ENCODE peak calls at places on chromosome 16, in ten cellular contexts. T is type B pancreatic cell, Q is cardiac fibroblast, K is SK-N-SH, J is esophagus squamous epithelium, M is bronchial epithelial cell, A is OCI-LY7, U is nephron progenitor cell, N is cardiac muscle cell, R is endothelial cell. C is an unnamed sample.

GRCh38 chr16:54194008-54194731 is 92.4 kb downstream of the IRX3 start:
- DNase-seq in T (no peak), Q (peak; percentile 76), K (no peak), J (no peak), M (peak; percentile 50), A (no peak), U (peak; percentile 34), N (peak; percentile 84), R (peak; percentile 10), C (no peak)

GRCh38 chr16:88633684-88634140 is 4.7 kb upstream of the IL17C start:
- DNase-seq in T (no peak), Q (peak; percentile 30), K (peak; percentile 60), J (no peak), M (peak; percentile 38), A (peak; percentile 55), U (peak; percentile 20), N (peak; percentile 28), R (peak; percentile 57), C (no peak)

GRCh38 chr16:51450913-51451312 is 299.8 kb upstream of the SALL1 start:
- DNase-seq in T (no peak), Q (no peak), K (no peak), J (no peak), M (no peak), A (no peak), U (no peak), N (no peak), R (no peak), C (no peak)

GRCh38 chr16:969508-970378 is 1.0 kb downstream of the LMF1 start:
- DNase-seq in T (peak; percentile 76), Q (peak; percentile 24), K (no peak), J (no peak), M (no peak), A (no peak), U (peak; percentile 60), N (peak; percentile 48), R (no peak), C (no peak)

GRCh38 chr16:69924777-69925191 is 26.4 kb upstream of the CLEC18A start:
- DNase-seq in T (no peak), Q (peak; percentile 90), K (no peak), J (no peak), M (peak; percentile 55), A (no peak), U (peak; percentile 12), N (peak; percentile 92), R (no peak), C (peak; percentile 26)

GRCh38 chr16:31087481-31087880 is 1.3 kb downstream of the PRSS53 start:
- DNase-seq in T (no peak), Q (no peak), K (no peak), J (no peak), M (no peak), A (no peak), U (no peak), N (no peak), R (no peak), C (no peak)

GRCh38 chr16:10321407-10322397 is 64.2 kb upstream of the ATF7IP2 start:
- DNase-seq in T (no peak), Q (no peak), K (no peak), J (no peak), M (no peak), A (no peak), U (no peak), N (no peak), R (no peak), C (no peak)

GRCh38 chr16:85416267-85417109 is 196.6 kb upstream of the GSE1 start:
- DNase-seq in T (no peak), Q (peak; percentile 16), K (peak; percentile 79), J (no peak), M (peak; percentile 42), A (peak; percentile 83), U (peak; percentile 68), N (peak; percentile 31), R (peak; percentile 68), C (no peak)

GRCh38 chr16:5005916-5006315 is 27.8 kb downstream of the NAGPA start:
- DNase-seq in T (no peak), Q (no peak), K (no peak), J (no peak), M (no peak), A (no peak), U (no peak), N (no peak), R (no peak), C (no peak)

GRCh38 chr16:57530104-57530522 is 6.3 kb downstream of the CCDC102A start:
- DNase-seq in T (no peak), Q (peak; percentile 68), K (peak; percentile 30), J (no peak), M (peak; percentile 52), A (peak; percentile 53), U (no peak), N (peak; percentile 78), R (no peak), C (no peak)

GRCh38 chr16:56451753-56452689 is 667 bp downstream of the OGFOD1 start:
- DNase-seq in T (no peak), Q (peak; percentile 60), K (peak; percentile 44), J (no peak), M (peak; percentile 60), A (peak; percentile 28), U (peak; percentile 15), N (peak; percentile 32), R (peak; percentile 12), C (no peak)

GRCh38 chr16:57958544-57958943 is 12.4 kb downstream of the CNGB1 start:
- DNase-seq in T (no peak), Q (no peak), K (no peak), J (no peak), M (no peak), A (no peak), U (no peak), N (no peak), R (no peak), C (no peak)

GRCh38 chr16:87068751-87069150 is 248.4 kb downstream of the C16orf95 start:
- DNase-seq in T (peak; percentile 55), Q (no peak), K (no peak), J (no peak), M (no peak), A (no peak), U (no peak), N (no peak), R (no peak), C (no peak)

GRCh38 chr16:51845586-51845985 is 694.5 kb upstream of the SALL1 start:
- DNase-seq in T (no peak), Q (no peak), K (no peak), J (no peak), M (no peak), A (no peak), U (peak; percentile 49), N (no peak), R (no peak), C (no peak)

GRCh38 chr16:4505356-4506153 is 29.4 kb downstream of the HMOX2 start:
- DNase-seq in T (no peak), Q (no peak), K (no peak), J (no peak), M (no peak), A (peak; percentile 90), U (no peak), N (no peak), R (no peak), C (no peak)

GRCh38 chr16:76535-77272 is 1.3 kb upstream of the MPG start:
- DNase-seq in T (no peak), Q (peak; percentile 91), K (no peak), J (no peak), M (peak; percentile 65), A (peak; percentile 40), U (no peak), N (peak; percentile 79), R (peak; percentile 47), C (no peak)

GRCh38 chr16:19410435-19411153 is 7.1 kb upstream of the TMC5 start:
- DNase-seq in T (peak; percentile 71), Q (no peak), K (peak; percentile 76), J (no peak), M (no peak), A (no peak), U (peak; percentile 63), N (peak; percentile 6), R (peak; percentile 72), C (peak; percentile 53)
- TF ChIP-seq CTCF in T (peak; percentile 56), Q (no peak), K (peak; percentile 17), J (no peak), M (peak; percentile 44), A (no peak), U (peak; percentile 20), N (peak; percentile 19), R (no peak), C (peak; percentile 49)

GRCh38 chr16:2858245-2859025 is 465 bp upstream of the PRSS22 start:
- DNase-seq in T (no peak), Q (no peak), K (peak; percentile 42), J (no peak), M (peak; percentile 68), A (no peak), U (no peak), N (no peak), R (no peak), C (peak; percentile 74)
- TF ChIP-seq CTCF in T (no peak), Q (no peak), K (no peak), J (peak; percentile 28), M (peak; percentile 9), A (peak; percentile 35), U (no peak), N (no peak), R (no peak), C (peak; percentile 49)

GRCh38 chr16:62224810-62225209 is 188.6 kb upstream of the CDH8 start:
- DNase-seq in T (no peak), Q (no peak), K (no peak), J (no peak), M (no peak), A (no peak), U (no peak), N (no peak), R (no peak), C (no peak)

GRCh38 chr16:62225675-62226074 is 189.4 kb upstream of the CDH8 start:
- DNase-seq in T (no peak), Q (peak; percentile 42), K (peak; percentile 25), J (no peak), M (peak; percentile 77), A (peak; percentile 13), U (peak; percentile 53), N (peak; percentile 3), R (peak; percentile 64), C (peak; percentile 15)
- TF ChIP-seq CTCF in T (peak; percentile 70), Q (peak; percentile 16), K (peak; percentile 64), J (no peak), M (peak; percentile 64), A (peak; percentile 75), U (peak; percentile 41), N (no peak), R (no peak), C (peak; percentile 55)

GRCh38 chr16:14199199-14199598 is 128.1 kb downstream of the MRTFB start:
- DNase-seq in T (no peak), Q (no peak), K (no peak), J (no peak), M (no peak), A (no peak), U (no peak), N (no peak), R (no peak), C (no peak)

GRCh38 chr16:14205666-14206065 is 134.5 kb downstream of the MRTFB start:
- DNase-seq in T (no peak), Q (peak; percentile 88), K (no peak), J (no peak), M (no peak), A (no peak), U (no peak), N (no peak), R (no peak), C (no peak)

GRCh38 chr16:14202095-14202494 is 131.0 kb downstream of the MRTFB start:
- DNase-seq in T (no peak), Q (no peak), K (no peak), J (no peak), M (no peak), A (no peak), U (no peak), N (no peak), R (no peak), C (no peak)

GRCh38 chr16:14199624-14200023 is 128.5 kb downstream of the MRTFB start:
- DNase-seq in T (no peak), Q (peak; percentile 49), K (no peak), J (no peak), M (peak; percentile 29), A (no peak), U (no peak), N (no peak), R (no peak), C (no peak)

GRCh38 chr16:14202697-14203096 is 131.6 kb downstream of the MRTFB start:
- DNase-seq in T (no peak), Q (peak; percentile 35), K (peak; percentile 51), J (no peak), M (peak; percentile 44), A (no peak), U (no peak), N (no peak), R (no peak), C (no peak)
- TF ChIP-seq CTCF in T (peak; percentile 62), Q (peak; percentile 36), K (peak; percentile 44), J (peak; percentile 60), M (peak; percentile 34), A (peak; percentile 60), U (peak; percentile 27), N (peak; percentile 21), R (peak; percentile 48), C (peak; percentile 50)

C was measured in progenitor cell of endocrine pancreas.